ENCODE peak calls at places on chromosome 18, in five cellular contexts. W, F, T, H and U are unnamed samples.

GRCh38 chr18:30234755-30235154 is 807.8 kb downstream of the DSC3 start:
- DNase-seq in F (no peak), T (no peak), H (no peak), W (no peak), U (no peak)

GRCh38 chr18:55420665-55420964 is 167.4 kb downstream of the TCF4 start:
- DNase-seq in F (no peak), T (no peak), H (no peak), W (no peak), U (no peak)

GRCh38 chr18:45006934-45007333 is 326.2 kb downstream of the SETBP1 start:
- DNase-seq in H (no peak), W (no peak), F (no peak), T (no peak), U (no peak)

GRCh38 chr18:23276456-23276855 is 141.2 kb downstream of the CABLES1 start:
- DNase-seq in W (no peak), H (no peak), F (no peak), T (no peak), U (no peak)

GRCh38 chr18:52652451-52652850 is 312.5 kb downstream of the DCC start:
- DNase-seq in F (no peak), W (no peak), T (no peak), H (no peak), U (no peak)

GRCh38 chr18:79965119-79965902 is 868 bp downstream of the HSBP1L1 start:
- DNase-seq in H (peak), W (peak), T (no peak), F (no peak), U (no peak)

GRCh38 chr18:77870238-77870637 is 620.6 kb downstream of the GALR1 start:
- DNase-seq in W (no peak), T (no peak), H (peak), F (no peak), U (no peak)

GRCh38 chr18:78797499-78797898 is 182.1 kb upstream of the SALL3 start:
- DNase-seq in T (no peak), W (no peak), F (no peak), H (no peak), U (no peak)

GRCh38 chr18:35408843-35409261 is 31.7 kb upstream of the ZNF396 start:
- DNase-seq in W (peak), F (no peak), H (no peak), T (no peak), U (no peak)

GRCh38 chr18:22570492-22570891 is 152.8 kb upstream of the CTAGE1 start:
- DNase-seq in T (no peak), H (no peak), F (no peak), W (no peak), U (no peak)

GRCh38 chr18:63207154-63207790 is 112.3 kb downstream of the BCL2 start:
- DNase-seq in F (peak), H (no peak), W (no peak), T (no peak), U (no peak)

GRCh38 chr18:46407471-46408166 is 249.4 kb downstream of the LOXHD1 start:
- DNase-seq in F (no peak), W (no peak), T (no peak), H (no peak), U (no peak)

GRCh38 chr18:78517973-78518372 is 461.6 kb upstream of the SALL3 start:
- DNase-seq in W (no peak), T (no peak), H (no peak), F (no peak), U (peak)

GRCh38 chr18:74534981-74535649 is 815 bp downstream of the CNDP1 start:
- DNase-seq in F (no peak), W (no peak), H (no peak), T (no peak), U (no peak)

GRCh38 chr18:48142994-48143393 is 212.5 kb upstream of the SMAD2 start:
- DNase-seq in W (no peak), F (no peak), H (no peak), T (no peak), U (no peak)

GRCh38 chr18:3340015-3340681 is 78.2 kb downstream of the MYL12B start:
- DNase-seq in F (no peak), W (no peak), T (no peak), H (no peak), U (no peak)

GRCh38 chr18:50429207-50429948 is 54.5 kb downstream of the SKA1 start:
- DNase-seq in W (peak), F (no peak), H (peak), T (no peak), U (no peak)

GRCh38 chr18:51044928-51045587 is 15.0 kb downstream of the SMAD4 start:
- DNase-seq in W (no peak), H (no peak), F (no peak), T (no peak), U (no peak)

GRCh38 chr18:3129053-3129864 is 90.5 kb downstream of the MYOM1 start:
- DNase-seq in T (peak), F (peak), H (peak), W (peak), U (peak)

GRCh38 chr18:25805323-25805722 is 285.1 kb downstream of the SS18 start:
- DNase-seq in F (no peak), W (no peak), H (peak), T (no peak), U (no peak)

GRCh38 chr18:21722687-21723086 is 17.9 kb upstream of the MIB1 start:
- DNase-seq in H (no peak), F (no peak), W (no peak), T (no peak), U (no peak)

GRCh38 chr18:44941519-44941918 is 260.8 kb downstream of the SETBP1 start:
- DNase-seq in F (no peak), H (no peak), W (no peak), T (no peak), U (no peak)

GRCh38 chr18:57534535-57534934 is 52.0 kb downstream of the FECH start:
- DNase-seq in F (no peak), W (no peak), T (no peak), H (no peak), U (no peak)

GRCh38 chr18:3067213-3068118 is 54.5 kb upstream of the LPIN2 start:
- DNase-seq in T (no peak), W (no peak), F (no peak), H (no peak), U (no peak)

GRCh38 chr18:33579868-33580205 is 1.8 kb downstream of the ASXL3 start:
- DNase-seq in W (no peak), F (no peak), H (no peak), T (no peak), U (no peak)

GRCh38 chr18:23593720-23594119 is 7.4 kb upstream of the NPC1 start:
- DNase-seq in W (no peak), H (no peak), T (no peak), F (no peak), U (no peak)

GRCh38 chr18:6917082-6917481 is 187.6 kb downstream of the ARHGAP28 start:
- DNase-seq in H (no peak), W (no peak), F (no peak), T (no peak), U (no peak)

GRCh38 chr18:74184875-74185274 is 36.6 kb downstream of the TIMM21 start:
- DNase-seq in W (no peak), T (no peak), H (no peak), F (no peak), U (no peak)

GRCh38 chr18:30766053-30766452 is 276.5 kb downstream of the DSC3 start:
- DNase-seq in H (no peak), T (no peak), W (no peak), F (no peak), U (no peak)

GRCh38 chr18:21740474-21740723 is 193 bp upstream of the MIB1 start:
- DNase-seq in W (peak), F (peak), H (peak), T (peak), U (no peak)

GRCh38 chr18:67318651-67319050 is 197.9 kb downstream of the DSEL start:
- DNase-seq in F (no peak), T (no peak), H (no peak), W (no peak), U (no peak)

GRCh38 chr18:59961086-59961485 is 61.3 kb downstream of the PMAIP1 start:
- DNase-seq in H (peak), T (no peak), F (peak), W (no peak), U (no peak)

GRCh38 chr18:2971741-2972552 is 41.0 kb downstream of the LPIN2 start:
- DNase-seq in T (no peak), H (peak), W (no peak), F (peak), U (no peak)

GRCh38 chr18:9348079-9348671 is 13.6 kb downstream of the TWSG1 start:
- DNase-seq in H (no peak), F (no peak), T (no peak), W (no peak), U (no peak)

GRCh38 chr18:62717850-62718229 is 2.5 kb downstream of the PHLPP1 start:
- DNase-seq in T (no peak), F (no peak), H (no peak), W (no peak), U (no peak)

GRCh38 chr18:47953471-47953931 is 23.0 kb upstream of the SMAD2 start:
- DNase-seq in H (peak), T (no peak), W (no peak), F (peak), U (peak)

DNA sequence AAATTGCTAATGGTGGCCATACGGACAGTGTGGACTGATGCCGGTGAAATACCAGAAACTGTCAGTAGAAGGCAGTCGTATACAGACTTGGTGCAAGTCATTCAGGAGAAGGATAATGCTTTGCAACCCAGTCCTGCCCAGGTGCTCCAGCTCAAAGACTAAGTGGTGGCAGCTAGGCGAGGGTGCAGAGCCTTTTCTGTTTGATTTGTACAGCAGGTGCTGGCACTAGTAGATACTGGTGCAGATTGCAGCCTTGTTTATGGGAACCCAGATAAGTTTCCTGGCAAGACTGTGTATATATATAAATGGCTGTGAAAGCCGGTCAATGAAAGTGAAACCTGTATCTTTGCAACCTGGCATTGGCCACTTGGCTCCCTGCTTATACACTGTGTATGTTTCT is 208.3 kb upstream of the SYT4 start:
- DNase-seq in F (no peak), H (peak), W (no peak), T (no peak), U (no peak)
- TF ChIP-seq CTCF in F (peak), H (peak), W (no peak), T (no peak), U (no peak)

GRCh38 chr18:76386886-76387285 is 108.2 kb downstream of the ZNF516 start:
- DNase-seq in F (no peak), H (no peak), T (no peak), W (no peak), U (no peak)
- H3K27ac ChIP-seq in F (no peak), H (no peak), T (no peak), W (no peak), U (no peak)

DNA sequence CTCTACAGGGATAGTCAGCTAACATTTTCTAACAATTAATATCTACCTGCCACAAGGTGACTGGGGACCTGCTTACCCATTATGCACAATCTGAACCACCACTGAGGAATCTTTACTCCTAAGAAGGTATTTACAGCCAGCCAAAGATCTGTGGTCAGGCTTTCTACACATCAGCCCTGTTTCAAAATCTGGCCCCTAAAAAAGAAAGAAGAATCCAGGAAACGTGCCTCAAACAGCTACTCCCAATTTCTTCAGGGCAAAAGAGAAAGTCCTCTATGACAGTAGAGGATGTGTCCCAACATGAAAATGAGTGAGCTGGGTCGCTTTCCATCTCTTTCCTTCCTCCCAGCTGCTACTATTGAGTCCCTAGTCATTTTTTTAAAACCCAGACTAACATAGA is 79.6 kb downstream of the EPB41L3 start:
- DNase-seq in W (no peak), F (no peak), T (no peak), H (no peak), U (no peak)
- H3K4me3 ChIP-seq in W (no peak), F (no peak), T (no peak), H (no peak), U (no peak)

GRCh38 chr18:13112982-13113381 is 105.6 kb upstream of the LDLRAD4 start:
- DNase-seq in F (no peak), H (peak), T (no peak), W (peak), U (peak)
- TF ChIP-seq CTCF in F (peak), H (peak), T (no peak), W (peak), U (peak)

DNA sequence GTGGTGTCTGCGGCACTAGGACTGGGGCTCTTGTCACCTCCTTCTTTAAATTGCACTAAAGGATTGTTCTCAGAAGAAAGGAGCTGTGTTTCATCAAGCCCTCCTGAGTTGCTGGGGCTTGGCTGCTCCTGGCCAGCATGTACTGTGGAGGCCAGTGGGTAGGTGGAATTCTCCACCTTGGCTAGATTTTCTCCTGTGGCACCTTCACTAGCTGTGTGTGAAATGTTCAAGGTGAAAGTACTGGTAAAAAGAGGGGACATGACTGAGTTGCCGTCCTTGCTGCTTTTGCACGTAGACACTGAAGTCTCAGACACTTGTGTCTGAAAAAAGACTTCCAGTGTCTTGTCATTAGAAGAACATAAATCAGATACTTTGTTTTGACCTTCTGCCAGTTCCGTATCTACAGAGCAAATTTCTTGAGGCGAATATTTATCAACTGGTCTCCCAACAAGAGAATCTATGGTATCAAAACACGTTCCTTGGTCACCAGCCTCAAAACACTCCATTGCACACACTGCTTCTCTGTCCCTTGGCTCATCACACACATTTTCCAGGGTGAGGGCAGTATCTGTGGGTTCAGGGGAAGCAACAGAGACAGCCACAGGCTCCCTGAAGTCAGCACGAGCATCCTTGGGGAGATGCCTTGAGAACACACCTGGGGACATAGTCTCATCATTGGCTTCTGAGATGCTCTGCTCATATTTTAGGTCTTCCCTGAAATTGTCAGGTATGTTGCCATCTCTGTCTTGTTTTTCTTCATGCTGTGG is 91.4 kb downstream of the ALPK2 start:
- DNase-seq in T (no peak), W (no peak), F (no peak), H (no peak), U (no peak)
- H3K27ac ChIP-seq in T (no peak), W (no peak), F (no peak), H (no peak), U (no peak)

GRCh38 chr18:76610012-76610411 is 115.0 kb upstream of the ZNF516 start:
- DNase-seq in T (no peak), W (no peak), F (no peak), H (no peak), U (no peak)

GRCh38 chr18:76615065-76615733 is 120.2 kb upstream of the ZNF516 start:
- DNase-seq in H (no peak), T (no peak), F (no peak), W (no peak), U (no peak)

GRCh38 chr18:76613721-76614120 is 118.7 kb upstream of the ZNF516 start:
- DNase-seq in W (no peak), T (no peak), F (no peak), H (no peak), U (no peak)

GRCh38 chr18:76613058-76613457 is 118.0 kb upstream of the ZNF516 start:
- DNase-seq in H (no peak), F (no peak), T (no peak), W (no peak), U (no peak)

DNA sequence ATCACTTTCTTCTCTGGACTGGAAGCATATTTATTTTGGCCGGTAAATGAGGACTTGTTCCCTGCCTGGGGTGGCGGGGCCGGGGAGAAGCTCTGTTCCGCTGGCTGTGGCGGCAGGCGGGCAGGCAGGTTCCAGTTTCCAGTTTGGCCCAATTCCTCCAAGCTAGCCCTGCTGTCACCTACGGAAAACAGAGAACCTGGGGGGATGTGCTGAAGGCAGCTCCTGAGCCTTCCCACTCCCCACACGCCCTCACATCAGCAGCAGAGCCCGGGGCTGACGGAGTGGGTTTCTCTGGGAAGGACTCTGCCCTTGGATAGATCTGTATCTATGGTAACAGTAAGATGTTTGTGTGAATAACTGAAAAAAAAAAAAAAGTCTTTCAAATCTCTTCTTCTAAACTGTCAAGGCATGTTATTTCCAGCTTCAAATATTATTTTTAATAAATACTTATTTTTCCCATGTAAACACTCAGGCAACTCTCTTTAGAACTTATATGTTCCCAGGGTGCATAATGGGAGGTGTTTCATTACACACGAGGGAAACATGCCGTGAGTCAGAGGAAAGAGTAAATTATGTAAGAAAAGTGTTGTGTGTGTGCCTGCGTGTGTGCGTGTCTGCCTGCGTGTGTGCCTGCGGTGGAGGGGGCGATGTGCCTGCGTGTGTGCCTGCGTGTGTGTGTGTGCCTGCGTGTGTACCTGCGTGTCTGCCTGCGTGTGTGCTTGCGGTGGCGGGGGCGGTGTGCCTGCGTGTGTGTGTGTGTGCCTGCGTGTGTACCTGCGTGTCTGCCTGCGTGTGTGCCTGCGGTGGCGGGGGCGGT is 116.1 kb upstream of the ZNF516 start:
- DNase-seq in W (no peak), H (no peak), F (no peak), T (no peak), U (no peak)
- H3K4me3 ChIP-seq in W (peak), H (no peak), F (no peak), T (no peak), U (no peak)